ENCODE peak calls at places on chromosomes 2 and 18, in six cellular contexts. B, Q, F, Z, I and M are unnamed samples.

GRCh38 chr2:48900321-48901014 is 144.9 kb upstream of the LHCGR start:
- DNase-seq in B (no peak), Q (no peak), F (no peak), Z (no peak), I (no peak), M (no peak)

GRCh38 chr2:111119004-111119846 is 1.5 kb upstream of the BCL2L11 start:
- DNase-seq in B (peak; percentile 72), Q (peak; percentile 18), F (no peak), Z (no peak), I (peak; percentile 48), M (no peak)

GRCh38 chr18:23250893-23251656 is 115.8 kb downstream of the CABLES1 start:
- DNase-seq in B (no peak), Q (no peak), F (peak; percentile 38), Z (no peak), I (no peak), M (no peak)

GRCh38 chr2:47373747-47374146 is 29.2 kb upstream of the MSH2 start:
- DNase-seq in B (peak; percentile 33), Q (peak; percentile 16), F (no peak), Z (no peak), I (no peak), M (no peak)

GRCh38 chr2:190467575-190468083 is 59.5 kb downstream of the MFSD6 start:
- DNase-seq in B (no peak), Q (no peak), F (no peak), Z (no peak), I (no peak), M (no peak)

GRCh38 chr2:136022747-136023146 is 37.3 kb upstream of the DARS1 start:
- DNase-seq in B (peak; percentile 97), Q (no peak), F (no peak), Z (no peak), I (no peak), M (no peak)

GRCh38 chr2:66171530-66171929 is 263.4 kb upstream of the MEIS1 start:
- DNase-seq in B (no peak), Q (no peak), F (no peak), Z (no peak), I (no peak), M (no peak)

GRCh38 chr2:224469374-224469964 is 67.6 kb upstream of the FAM124B start:
- DNase-seq in B (no peak), Q (no peak), F (no peak), Z (no peak), I (no peak), M (no peak)

GRCh38 chr18:67590571-67591141 is 74.1 kb upstream of the DSEL start:
- DNase-seq in B (no peak), Q (no peak), F (no peak), Z (no peak), I (no peak), M (no peak)
- TF ChIP-seq CTCF in B (no peak), Q (no peak), F (no peak), Z (peak; percentile 30), I (no peak), M (peak; percentile 29)

GRCh38 chr2:2696341-2697132 is 365.5 kb upstream of the MYT1L start:
- DNase-seq in B (no peak), Q (no peak), F (no peak), Z (no peak), I (no peak), M (no peak)

GRCh38 chr2:2701176-2701781 is 370.2 kb upstream of the MYT1L start:
- DNase-seq in B (no peak), Q (no peak), F (no peak), Z (no peak), I (no peak), M (no peak)

GRCh38 chr2:2699117-2699497 is 368.0 kb upstream of the MYT1L start:
- DNase-seq in B (no peak), Q (peak; percentile 27), F (no peak), Z (no peak), I (peak; percentile 45), M (no peak)

GRCh38 chr2:2701813-2702212 is 370.7 kb upstream of the MYT1L start:
- DNase-seq in B (no peak), Q (no peak), F (no peak), Z (no peak), I (no peak), M (no peak)

GRCh38 chr2:2698182-2699116 is 367.4 kb upstream of the MYT1L start:
- DNase-seq in B (peak; percentile 30), Q (peak; percentile 13), F (no peak), Z (peak; percentile 36), I (no peak), M (no peak)
- TF ChIP-seq CTCF in B (peak; percentile 27), Q (peak; percentile 57), F (no peak), Z (peak; percentile 18), I (peak; percentile 62), M (no peak)

GRCh38 chr2:173090973-173091660 is 15.5 kb downstream of the MAP3K20 start:
- DNase-seq in B (peak; percentile 21), Q (no peak), F (no peak), Z (no peak), I (peak; percentile 34), M (no peak)
- TF ChIP-seq CTCF in B (peak; percentile 55), Q (peak; percentile 22), F (no peak), Z (no peak), I (peak; percentile 71), M (peak; percentile 11)

GRCh38 chr2:241764272-241765241 is 12.1 kb upstream of the GAL3ST2 start:
- DNase-seq in B (no peak), Q (no peak), F (no peak), Z (peak; percentile 57), I (peak; percentile 42), M (no peak)
- TF ChIP-seq CTCF in B (no peak), Q (no peak), F (no peak), Z (no peak), I (peak; percentile 12), M (no peak)

GRCh38 chr2:221104391-221104811 is 467.7 kb downstream of the EPHA4 start:
- DNase-seq in B (no peak), Q (no peak), F (peak; percentile 46), Z (no peak), I (peak; percentile 68), M (no peak)
- TF ChIP-seq CTCF in B (no peak), Q (no peak), F (no peak), Z (no peak), I (no peak), M (peak; percentile 21)

GRCh38 chr2:96207778-96208143 is 866 bp downstream of the STARD7 start:
- DNase-seq in B (no peak), Q (no peak), F (no peak), Z (no peak), I (no peak), M (no peak)

GRCh38 chr2:96207073-96207777 is 1.4 kb downstream of the STARD7 start:
- DNase-seq in B (no peak), Q (no peak), F (no peak), Z (no peak), I (no peak), M (no peak)

GRCh38 chr2:96209011-96209728 is 543 bp upstream of the STARD7 start:
- DNase-seq in B (peak; percentile 25), Q (no peak), F (no peak), Z (no peak), I (no peak), M (no peak)

GRCh38 chr2:96209729-96210085 is 1.1 kb upstream of the STARD7 start:
- DNase-seq in B (no peak), Q (no peak), F (no peak), Z (no peak), I (no peak), M (no peak)

GRCh38 chr2:96208144-96209010 is at the start of gene STARD7:
- DNase-seq in B (peak; percentile 100), Q (peak; percentile 98), F (peak; percentile 92), Z (peak; percentile 97), I (peak; percentile 98), M (peak; percentile 76)
- TF ChIP-seq CTCF in B (no peak), Q (peak; percentile 26), F (no peak), Z (peak; percentile 30), I (no peak), M (peak; percentile 14)

DNA sequence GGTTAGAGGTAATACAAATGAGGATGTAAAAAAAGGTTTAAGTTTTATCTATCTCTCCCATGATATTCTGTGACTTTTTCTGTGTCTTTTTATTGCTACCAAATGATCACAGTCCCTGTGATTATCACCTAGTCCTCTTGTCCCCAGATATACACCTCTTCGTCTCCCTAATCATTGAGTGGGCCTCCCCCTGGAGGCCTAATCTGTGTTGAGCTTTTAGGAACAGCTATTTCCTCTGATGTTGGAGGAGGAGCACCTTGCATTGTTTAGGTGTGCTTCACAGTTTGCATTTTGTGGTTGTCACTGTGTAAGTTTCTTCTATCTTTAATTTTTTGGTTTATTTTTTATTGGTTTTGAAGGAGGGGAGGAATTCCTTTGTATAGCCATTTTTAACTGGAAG is 33.3 kb downstream of the CCDC85A start:
- DNase-seq in B (no peak), Q (no peak), F (no peak), Z (no peak), I (peak; percentile 36), M (no peak)
- TF ChIP-seq CTCF in B (no peak), Q (no peak), F (no peak), Z (peak; percentile 8), I (peak; percentile 55), M (no peak)

GRCh38 chr2:160019374-160020098 is 42.9 kb downstream of the PLA2R1 start:
- DNase-seq in B (no peak), Q (no peak), F (no peak), Z (no peak), I (no peak), M (no peak)

GRCh38 chr2:160022162-160022561 is 40.3 kb downstream of the PLA2R1 start:
- DNase-seq in B (peak; percentile 34), Q (no peak), F (no peak), Z (no peak), I (no peak), M (no peak)
- TF ChIP-seq CTCF in B (peak; percentile 7), Q (peak; percentile 52), F (no peak), Z (peak; percentile 36), I (peak; percentile 73), M (peak; percentile 31)

GRCh38 chr18:57437433-57437781 is 2.2 kb downstream of the ONECUT2 start:
- DNase-seq in B (no peak), Q (peak; percentile 18), F (no peak), Z (no peak), I (peak; percentile 61), M (no peak)

GRCh38 chr18:57437782-57438668 is 2.9 kb downstream of the ONECUT2 start:
- DNase-seq in B (peak; percentile 49), Q (peak; percentile 75), F (no peak), Z (peak; percentile 67), I (peak; percentile 92), M (no peak)

GRCh38 chr18:57439617-57439975 is 4.4 kb downstream of the ONECUT2 start:
- DNase-seq in B (no peak), Q (peak; percentile 13), F (no peak), Z (no peak), I (peak; percentile 80), M (no peak)

GRCh38 chr18:57439985-57440330 is 4.8 kb downstream of the ONECUT2 start:
- DNase-seq in B (no peak), Q (no peak), F (no peak), Z (no peak), I (no peak), M (no peak)

GRCh38 chr18:57438669-57439616 is 3.8 kb downstream of the ONECUT2 start:
- DNase-seq in B (peak; percentile 42), Q (no peak), F (no peak), Z (no peak), I (no peak), M (no peak)
- TF ChIP-seq CTCF in B (peak; percentile 6), Q (no peak), F (no peak), Z (no peak), I (no peak), M (no peak)

GRCh38 chr2:192190474-192190873 is 4.3 kb downstream of the TMEFF2 start:
- DNase-seq in B (peak; percentile 25), Q (no peak), F (no peak), Z (no peak), I (no peak), M (no peak)
- TF ChIP-seq CTCF in B (peak; percentile 28), Q (peak; percentile 67), F (no peak), Z (peak; percentile 65), I (peak; percentile 16), M (peak; percentile 46)